ENCODE peak calls at places on chromosomes 5 and 9, in nine cellular contexts. M, B, Z, H, F, I, T, C and N are unnamed samples.

GRCh38 chr9:130423272-130423671 is 21.5 kb upstream of the ASS1 start:
- DNase-seq in M (peak; percentile 88), B (no peak), F (no peak), I (no peak), H (no peak), Z (no peak), C (peak; percentile 54), T (no peak), N (no peak)

GRCh38 chr5:32512916-32513315 is 68.4 kb upstream of the ZFR start:
- DNase-seq in T (no peak), F (no peak), I (no peak), Z (no peak), B (peak; percentile 61), M (no peak), C (no peak), H (no peak), N (no peak)

GRCh38 chr5:149776376-149777305 is 46.5 kb downstream of the PPARGC1B start:
- DNase-seq in I (no peak), M (no peak), T (no peak), F (no peak), C (no peak), H (no peak), B (no peak), Z (no peak), N (no peak)

GRCh38 chr9:72139233-72139632 is 10.0 kb upstream of the GDA start:
- DNase-seq in C (no peak), Z (no peak), T (no peak), H (no peak), B (no peak), I (no peak), F (no peak), M (no peak), N (no peak)

GRCh38 chr5:72366324-72366976 is 46.3 kb downstream of the PTCD2 start:
- DNase-seq in H (peak; percentile 67), C (peak; percentile 71), I (no peak), M (peak; percentile 53), F (peak; percentile 4), B (peak; percentile 55), Z (no peak), T (peak; percentile 72), N (peak; percentile 26)

GRCh38 chr5:43637416-43637815 is 34.4 kb downstream of the NNT start:
- DNase-seq in H (no peak), B (no peak), C (no peak), I (no peak), Z (no peak), M (no peak), T (no peak), F (no peak), N (no peak)

GRCh38 chr5:149915392-149916260 is 29.0 kb downstream of the PDE6A start:
- DNase-seq in H (no peak), Z (no peak), T (no peak), F (no peak), M (no peak), C (no peak), B (peak; percentile 53), I (no peak), N (no peak)

GRCh38 chr5:111681414-111681790 is 75.6 kb downstream of the NREP start:
- DNase-seq in C (no peak), H (no peak), B (peak; percentile 23), F (no peak), I (no peak), Z (no peak), M (no peak), T (no peak), N (no peak)

GRCh38 chr9:131228988-131229387 is 47.3 kb downstream of the FAM78A start:
- DNase-seq in C (no peak), F (no peak), Z (no peak), M (no peak), T (peak; percentile 23), B (peak; percentile 73), I (no peak), H (no peak), N (no peak)

GRCh38 chr9:95644377-95644776 is 127.6 kb upstream of the PTCH1 start:
- DNase-seq in M (no peak), B (peak; percentile 51), F (no peak), H (no peak), Z (no peak), T (no peak), I (no peak), C (no peak), N (no peak)

GRCh38 chr5:94920570-94920969 is 302.1 kb downstream of the SLF1 start:
- DNase-seq in C (no peak), F (no peak), B (no peak), H (no peak), I (no peak), Z (no peak), T (no peak), M (no peak), N (no peak)

GRCh38 chr5:149837680-149838269 is 106.8 kb downstream of the PDE6A start:
- DNase-seq in C (peak; percentile 61), M (peak; percentile 88), T (peak; percentile 82), I (no peak), B (peak; percentile 46), F (no peak), Z (no peak), H (peak; percentile 54), N (no peak)

GRCh38 chr5:150523472-150524350 is 15.8 kb downstream of the NDST1 start:
- DNase-seq in I (peak; percentile 30), H (peak; percentile 73), Z (no peak), F (no peak), B (peak; percentile 59), C (no peak), M (peak; percentile 79), T (peak; percentile 72), N (peak; percentile 38)

GRCh38 chr5:170791325-170791954 is 7.9 kb downstream of the GABRP start:
- DNase-seq in C (peak; percentile 58), B (peak; percentile 29), T (peak; percentile 27), I (no peak), F (no peak), Z (no peak), H (peak; percentile 27), M (peak; percentile 76), N (peak; percentile 22)

GRCh38 chr5:133730346-133730745 is 118.0 kb upstream of the FSTL4 start:
- DNase-seq in F (no peak), T (no peak), M (no peak), H (no peak), B (no peak), C (no peak), I (no peak), Z (no peak), N (no peak)

GRCh38 chr5:92508271-92508670 is 1072.7 kb downstream of the NR2F1-AS1 start:
- DNase-seq in F (no peak), C (no peak), B (no peak), I (no peak), M (no peak), T (no peak), H (no peak), Z (no peak), N (no peak)

GRCh38 chr5:83844320-83845068 is 123.8 kb upstream of the HAPLN1 start:
- DNase-seq in I (no peak), B (peak; percentile 95), M (no peak), F (no peak), H (no peak), T (no peak), C (peak; percentile 24), Z (no peak), N (no peak)

GRCh38 chr5:55865831-55866230 is 14.7 kb downstream of the IL31RA start:
- DNase-seq in Z (no peak), C (no peak), B (peak; percentile 27), T (no peak), H (peak; percentile 16), F (no peak), M (no peak), I (no peak), N (no peak)

GRCh38 chr5:78377056-78377717 is 16.8 kb downstream of the SCAMP1 start:
- DNase-seq in H (no peak), C (no peak), F (no peak), I (no peak), M (no peak), T (no peak), Z (no peak), B (peak; percentile 33), N (no peak)